ENCODE peak calls at places on chromosomes 5 and 9, in eight cellular contexts. T, E, F, Z, R, U, V and X are unnamed samples.

GRCh38 chr5:94562327-94562971 is 56.0 kb downstream of the KIAA0825 start:
- DNase-seq in T (no peak), E (no peak), F (no peak), Z (no peak), R (no peak), U (no peak), V (no peak), X (no peak)

GRCh38 chr5:109298794-109299193 is 111.0 kb downstream of the PJA2 start:
- DNase-seq in T (no peak), E (no peak), F (no peak), Z (no peak), R (no peak), U (no peak), V (no peak), X (no peak)

GRCh38 chr9:119365291-119366027 is 3.8 kb downstream of the BRINP1 start:
- DNase-seq in T (no peak), E (no peak), F (peak), Z (no peak), R (no peak), U (no peak), V (no peak), X (peak)

GRCh38 chr9:16866542-16866941 is 3.9 kb downstream of the BNC2 start:
- DNase-seq in T (no peak), E (no peak), F (no peak), Z (peak), R (no peak), U (no peak), V (no peak), X (peak)

GRCh38 chr9:112535811-112536210 is 49.2 kb downstream of the KIAA1958 start:
- DNase-seq in T (no peak), E (no peak), F (no peak), Z (peak), R (no peak), U (no peak), V (no peak), X (peak)

GRCh38 chr5:158979749-158980521 is 119.8 kb downstream of the EBF1 start:
- DNase-seq in T (peak), E (no peak), F (peak), Z (peak), R (peak), U (peak), V (peak), X (peak)

GRCh38 chr9:123261006-123261677 is 7.2 kb downstream of the STRBP start:
- DNase-seq in T (no peak), E (no peak), F (no peak), Z (no peak), R (no peak), U (no peak), V (no peak), X (no peak)

GRCh38 chr5:181173420-181174342 is 26.3 kb downstream of the OR2V2 start:
- DNase-seq in T (no peak), E (no peak), F (peak), Z (peak), R (no peak), U (no peak), V (no peak), X (peak)

GRCh38 chr5:150513375-150514309 is 5.7 kb downstream of the NDST1 start:
- DNase-seq in T (no peak), E (no peak), F (peak), Z (no peak), R (no peak), U (no peak), V (no peak), X (no peak)

GRCh38 chr9:114314881-114315722 is 7.8 kb upstream of the ORM1 start:
- DNase-seq in T (peak), E (no peak), F (no peak), Z (no peak), R (no peak), U (peak), V (peak), X (no peak)

GRCh38 chr9:91411096-91411771 is 12.4 kb downstream of the NFIL3 start:
- DNase-seq in T (no peak), E (no peak), F (no peak), Z (no peak), R (no peak), U (no peak), V (no peak), X (peak)

GRCh38 chr9:2781336-2781735 is 62.6 kb downstream of the PUM3 start:
- DNase-seq in T (no peak), E (no peak), F (no peak), Z (no peak), R (no peak), U (no peak), V (no peak), X (no peak)

GRCh38 chr9:121807918-121808278 is 156.5 kb downstream of the DAB2IP start:
- DNase-seq in T (no peak), E (no peak), F (no peak), Z (no peak), R (no peak), U (peak), V (no peak), X (no peak)

GRCh38 chr9:90287567-90288274 is 354.9 kb downstream of the DIRAS2 start:
- DNase-seq in T (no peak), E (no peak), F (no peak), Z (no peak), R (no peak), U (no peak), V (no peak), X (peak)

GRCh38 chr9:129137292-129138143 is 26.3 kb downstream of the PTPA start:
- DNase-seq in T (no peak), E (no peak), F (no peak), Z (no peak), R (no peak), U (no peak), V (no peak), X (no peak)

GRCh38 chr9:87395804-87396458 is 101.7 kb upstream of the DAPK1 start:
- DNase-seq in T (peak), E (no peak), F (peak), Z (peak), R (no peak), U (no peak), V (no peak), X (no peak)

GRCh38 chr5:12141496-12141895 is 237.2 kb upstream of the CTNND2 start:
- DNase-seq in T (no peak), E (no peak), F (no peak), Z (no peak), R (no peak), U (no peak), V (no peak), X (no peak)

GRCh38 chr5:4233671-4234070 is 638.0 kb downstream of the IRX1 start:
- DNase-seq in T (no peak), E (no peak), F (no peak), Z (no peak), R (no peak), U (no peak), V (no peak), X (no peak)

GRCh38 chr5:83927140-83927733 is 206.6 kb upstream of the HAPLN1 start:
- DNase-seq in T (peak), E (no peak), F (peak), Z (peak), R (peak), U (peak), V (peak), X (peak)

GRCh38 chr5:36066540-36067210 is at the start of gene UGT3A2:
- DNase-seq in T (no peak), E (no peak), F (no peak), Z (no peak), R (no peak), U (no peak), V (no peak), X (no peak)

GRCh38 chr5:128857061-128857677 is 108.1 kb upstream of the SLC27A6 start:
- DNase-seq in T (no peak), E (no peak), F (no peak), Z (no peak), R (no peak), U (no peak), V (no peak), X (no peak)

GRCh38 chr5:136285501-136285900 is 79.8 kb downstream of the TRPC7 start:
- DNase-seq in T (no peak), E (no peak), F (no peak), Z (no peak), R (no peak), U (no peak), V (no peak), X (peak)

GRCh38 chr5:174421408-174421805 is 303.0 kb upstream of the MSX2 start:
- DNase-seq in T (no peak), E (no peak), F (no peak), Z (no peak), R (no peak), U (no peak), V (no peak), X (no peak)

GRCh38 chr5:175738595-175739133 is 80.8 kb downstream of the HRH2 start:
- DNase-seq in T (no peak), E (peak), F (no peak), Z (no peak), R (no peak), U (no peak), V (no peak), X (no peak)

GRCh38 chr5:136192015-136192525 is 892 bp downstream of the SMIM32 start:
- DNase-seq in T (no peak), E (no peak), F (no peak), Z (no peak), R (no peak), U (no peak), V (no peak), X (peak)

GRCh38 chr9:111411266-111411665 is 72.9 kb downstream of the ECPAS start:
- DNase-seq in T (no peak), E (no peak), F (no peak), Z (no peak), R (no peak), U (no peak), V (no peak), X (no peak)

GRCh38 chr9:4866239-4866969 is 73.7 kb downstream of the RCL1 start:
- DNase-seq in T (no peak), E (no peak), F (no peak), Z (no peak), R (no peak), U (no peak), V (no peak), X (peak)

GRCh38 chr5:138448481-138449398 is 9.9 kb downstream of the REEP2 start:
- DNase-seq in T (no peak), E (no peak), F (peak), Z (no peak), R (no peak), U (no peak), V (no peak), X (peak)

GRCh38 chr9:99998266-99998665 is 91.8 kb downstream of the STX17 start:
- DNase-seq in T (no peak), E (no peak), F (no peak), Z (no peak), R (no peak), U (no peak), V (no peak), X (no peak)

GRCh38 chr5:5424736-5425135 is 2.3 kb downstream of the ICE1 start:
- DNase-seq in T (no peak), E (no peak), F (no peak), Z (peak), R (no peak), U (no peak), V (no peak), X (no peak)

GRCh38 chr9:116504081-116504480 is 183.0 kb upstream of the TRIM32 start:
- DNase-seq in T (no peak), E (no peak), F (no peak), Z (no peak), R (no peak), U (no peak), V (no peak), X (no peak)

GRCh38 chr5:32071351-32071944 is 102.7 kb downstream of the GOLPH3 start:
- DNase-seq in T (no peak), E (no peak), F (no peak), Z (peak), R (no peak), U (peak), V (no peak), X (no peak)

GRCh38 chr5:122295138-122295537 is 16.9 kb upstream of the SNCAIP start:
- DNase-seq in T (no peak), E (no peak), F (peak), Z (no peak), R (no peak), U (no peak), V (no peak), X (no peak)

GRCh38 chr9:91395553-91396470 is 27.8 kb downstream of the NFIL3 start:
- DNase-seq in T (no peak), E (no peak), F (no peak), Z (peak), R (no peak), U (no peak), V (no peak), X (peak)

GRCh38 chr9:25636026-25636425 is 42.2 kb downstream of the TUSC1 start:
- DNase-seq in T (no peak), E (no peak), F (no peak), Z (no peak), R (no peak), U (no peak), V (no peak), X (no peak)

GRCh38 chr5:158026248-158027031 is 167.5 kb upstream of the CLINT1 start:
- DNase-seq in T (no peak), E (no peak), F (no peak), Z (peak), R (no peak), U (peak), V (no peak), X (no peak)

GRCh38 chr9:92607773-92608172 is 62.2 kb downstream of the IPPK start:
- DNase-seq in T (no peak), E (no peak), F (no peak), Z (peak), R (no peak), U (no peak), V (no peak), X (peak)

GRCh38 chr5:74581988-74582365 is 58.6 kb downstream of the ENC1 start:
- DNase-seq in T (no peak), E (no peak), F (no peak), Z (peak), R (no peak), U (no peak), V (no peak), X (no peak)

GRCh38 chr9:82682431-82682830 is 380.5 kb downstream of the RASEF start:
- DNase-seq in T (no peak), E (no peak), F (no peak), Z (no peak), R (no peak), U (no peak), V (no peak), X (no peak)

GRCh38 chr5:37029436-37029835 is 152.9 kb downstream of the NIPBL start:
- DNase-seq in T (no peak), E (no peak), F (no peak), Z (no peak), R (no peak), U (no peak), V (no peak), X (peak)

DNA sequence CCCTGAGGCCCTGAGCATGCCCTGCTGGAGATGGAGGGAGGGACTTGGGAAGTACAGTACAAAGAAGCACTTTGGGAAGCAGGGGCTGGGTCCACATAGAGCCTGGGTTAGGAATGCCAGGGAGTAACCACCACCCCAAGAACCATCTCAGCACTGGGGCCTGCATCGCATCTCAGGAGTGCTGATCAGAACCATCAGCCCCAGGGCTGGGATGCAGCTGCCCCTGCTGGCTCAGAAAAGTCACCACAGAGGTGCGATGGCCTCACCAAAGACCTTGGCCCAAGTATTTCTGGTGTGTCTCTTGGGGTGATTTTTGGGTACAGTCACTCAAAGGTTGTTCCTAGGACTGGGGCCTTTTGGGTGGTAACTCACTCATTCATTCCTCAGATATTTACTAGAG is 236.8 kb upstream of the MVB12B start:
- DNase-seq in T (no peak), E (no peak), F (no peak), Z (no peak), R (no peak), U (no peak), V (no peak), X (no peak)
- TF ChIP-seq CTCF in T (no peak), E (no peak), F (no peak), Z (no peak), R (no peak), U (no peak), V (no peak), X (peak)

DNA sequence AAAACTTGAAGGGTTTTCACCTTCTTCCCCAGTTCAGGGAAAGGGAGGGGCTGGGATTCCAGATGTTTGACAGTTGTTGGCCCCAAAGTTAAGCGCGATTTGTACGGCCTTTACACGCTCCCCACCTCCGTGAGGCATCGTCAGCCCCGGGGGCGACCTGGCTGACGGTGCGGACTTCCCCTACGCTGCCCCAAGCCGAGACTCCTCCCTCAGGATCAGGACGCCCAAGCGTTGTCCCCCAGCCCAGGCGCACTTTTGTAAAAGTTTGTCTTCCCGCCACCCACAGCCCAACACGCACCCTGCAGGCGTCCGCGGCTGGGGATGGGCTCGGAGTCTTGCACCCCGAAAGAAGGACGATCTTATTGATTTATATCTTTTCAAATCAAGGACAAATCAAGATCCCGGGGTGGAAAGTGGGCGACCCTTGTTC is 713 bp downstream of the MOB3B start:
- DNase-seq in T (peak), E (peak), F (peak), Z (peak), R (peak), U (peak), V (peak), X (peak)
- TF ChIP-seq CTCF in T (no peak), E (no peak), F (no peak), Z (no peak), R (no peak), U (peak), V (no peak), X (no peak)

GRCh38 chr5:59587489-59588337 is 305.8 kb downstream of the PDE4D start:
- DNase-seq in T (peak), E (no peak), F (peak), Z (peak), R (peak), U (peak), V (no peak), X (peak)
- TF ChIP-seq CTCF in T (no peak), E (no peak), F (peak), Z (no peak), R (peak), U (no peak), V (no peak), X (peak)

DNA sequence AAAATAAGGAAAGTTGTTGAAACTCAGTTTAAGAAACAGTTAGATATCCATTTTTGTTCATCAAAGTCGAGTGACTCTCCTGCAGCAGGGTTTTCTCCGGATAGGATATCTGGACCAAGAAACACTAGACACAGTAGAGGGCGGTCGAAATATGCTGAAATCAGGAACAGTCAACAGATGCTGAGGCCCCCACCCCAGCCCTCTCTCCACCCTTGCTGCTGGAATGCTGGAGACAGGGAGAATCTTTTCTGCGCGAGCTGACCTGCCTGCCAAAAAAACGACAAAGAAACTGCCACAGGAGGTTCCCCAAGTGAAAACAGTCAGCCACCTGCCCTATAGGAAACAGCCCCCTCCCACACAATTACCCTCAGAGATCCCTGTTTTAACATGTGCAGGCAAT is 4.3 kb upstream of the IL13 start:
- DNase-seq in T (peak), E (no peak), F (no peak), Z (no peak), R (no peak), U (no peak), V (peak), X (peak)
- TF ChIP-seq CTCF in T (no peak), E (no peak), F (no peak), Z (no peak), R (no peak), U (no peak), V (no peak), X (peak)

GRCh38 chr9:80359291-80359690 is 787.5 kb downstream of the TLE4 start:
- DNase-seq in T (no peak), E (no peak), F (no peak), Z (no peak), R (no peak), U (no peak), V (no peak), X (no peak)

GRCh38 chr9:80359941-80360881 is 788.4 kb downstream of the TLE4 start:
- DNase-seq in T (no peak), E (no peak), F (no peak), Z (no peak), R (no peak), U (no peak), V (no peak), X (no peak)
- TF ChIP-seq CTCF in T (no peak), E (no peak), F (no peak), Z (no peak), R (no peak), U (no peak), V (no peak), X (no peak)